ENCODE peak calls at places on chromosomes 2 and 18, in four cellular contexts. R is transverse colon, L is neural progenitor cell, O is astrocyte. M is an unnamed sample.
A peak's percentile ranks its signal among the peaks of the same experiment; 100 is the strongest.

GRCh38 chr2:235901243-235901642 is 266.9 kb downstream of the GBX2 start:
- DNase-seq in L (no peak), O (no peak), R (no peak), M (no peak)

GRCh38 chr2:162100579-162100978 is 26.6 kb upstream of the DPP4 start:
- DNase-seq in L (no peak), R (no peak), O (no peak), M (no peak)

GRCh38 chr2:64283641-64284371 is 139.6 kb upstream of the PELI1 start:
- DNase-seq in L (no peak), R (peak; percentile 23), O (no peak), M (no peak)

GRCh38 chr2:38706846-38707345 is 41.0 kb downstream of the GALM start:
- DNase-seq in L (no peak), O (no peak), R (no peak), M (no peak)

GRCh38 chr2:157056200-157056676 is 201.3 kb upstream of the GALNT5 start:
- DNase-seq in R (no peak), O (peak; percentile 84), L (no peak), M (peak; percentile 68)

GRCh38 chr18:32339062-32339461 is 131.6 kb downstream of the GAREM1 start:
- DNase-seq in R (no peak), O (no peak), L (no peak), M (no peak)

GRCh38 chr2:38496927-38497669 is 105.6 kb downstream of the HNRNPLL start:
- DNase-seq in L (no peak), R (no peak), O (no peak), M (no peak)

GRCh38 chr2:160390544-160391258 is 102.9 kb downstream of the RBMS1 start:
- DNase-seq in L (no peak), O (peak; percentile 91), R (no peak), M (peak; percentile 82)

DNA sequence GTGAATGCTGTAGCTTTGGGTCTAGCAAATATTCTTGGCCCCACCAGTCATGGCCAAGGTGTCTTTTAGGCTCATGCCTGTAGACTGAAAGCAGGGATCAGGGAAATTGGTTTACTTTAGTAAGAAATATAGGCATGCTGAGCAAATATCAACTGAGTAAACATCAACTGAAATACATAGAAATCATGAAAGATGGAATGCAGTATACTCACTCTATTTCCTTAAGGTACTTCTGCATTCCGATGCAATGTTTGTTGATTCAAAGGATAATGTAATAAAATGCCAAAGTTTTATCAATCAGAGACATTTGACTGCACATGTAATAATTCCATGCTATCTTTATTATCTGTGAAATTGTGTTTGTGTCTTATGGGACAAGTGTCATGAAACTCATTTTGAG is 19.6 kb upstream of the IL1R1 start:
- DNase-seq in L (no peak), R (no peak), O (no peak), M (no peak)
- H3K27ac ChIP-seq in L (no peak overlapping the region), R (peak overlapping the region; percentile 59), O (peak overlapping the region; percentile 94), M (no peak overlapping the region)

GRCh38 chr2:18262601-18263000 is 297.9 kb downstream of the RDH14 start:
- DNase-seq in L (no peak), O (peak; percentile 44), R (no peak), M (no peak)

GRCh38 chr2:18265614-18266013 is 294.8 kb downstream of the RDH14 start:
- DNase-seq in O (no peak), R (no peak), L (no peak), M (no peak)

GRCh38 chr2:18268400-18268799 is 292.1 kb downstream of the RDH14 start:
- DNase-seq in L (no peak), O (no peak), R (no peak), M (peak; percentile 23)

GRCh38 chr2:18267501-18267900 is 293.0 kb downstream of the RDH14 start:
- DNase-seq in L (no peak), R (no peak), O (no peak), M (no peak)

GRCh38 chr2:18266188-18266587 is 294.3 kb downstream of the RDH14 start:
- DNase-seq in R (no peak), O (no peak), L (no peak), M (no peak)
- TF ChIP-seq CTCF in R (no peak), O (no peak), L (peak; percentile 40), M (peak; percentile 18)

GRCh38 chr18:44682181-44682870 is 1.6 kb downstream of the SETBP1 start:
- DNase-seq in R (peak; percentile 62), L (peak; percentile 61), O (no peak), M (peak; percentile 60)

GRCh38 chr18:44682871-44683221 is 2.2 kb downstream of the SETBP1 start:
- DNase-seq in O (no peak), L (peak; percentile 62), R (peak; percentile 33), M (peak; percentile 50)

GRCh38 chr18:44685296-44685695 is 4.6 kb downstream of the SETBP1 start:
- DNase-seq in R (no peak), L (no peak), O (no peak), M (no peak)

GRCh38 chr18:44681611-44682010 is 923 bp downstream of the SETBP1 start:
- DNase-seq in L (no peak), O (no peak), R (no peak), M (no peak)

GRCh38 chr18:44683566-44683965 is 2.9 kb downstream of the SETBP1 start:
- DNase-seq in R (no peak), O (no peak), L (no peak), M (no peak)
- H3K27ac ChIP-seq in R (peak overlapping the region; percentile 99), O (no peak overlapping the region), L (no peak overlapping the region), M (peak overlapping the region; percentile 56)

DNA sequence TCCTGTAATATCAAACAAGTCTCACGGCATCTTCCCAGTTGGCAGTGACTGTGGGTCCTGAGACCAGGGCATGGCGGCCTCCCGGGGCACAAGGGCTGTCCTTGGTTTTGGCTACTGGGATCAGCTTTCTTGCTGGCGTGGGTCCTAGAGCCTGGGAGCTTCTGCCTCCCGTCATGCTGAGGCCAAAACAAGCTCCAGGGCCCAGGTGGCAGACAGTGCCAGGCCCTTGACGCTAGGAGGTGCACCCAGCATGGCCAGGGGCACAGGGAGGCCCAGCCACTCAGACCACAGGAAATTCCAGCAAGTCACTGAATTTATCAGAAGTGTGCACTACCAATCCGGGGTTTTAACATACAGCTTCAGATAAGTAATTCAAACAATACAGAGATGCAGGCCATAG is 184.7 kb downstream of the EIPR1 start:
- DNase-seq in O (no peak), L (no peak), R (no peak), M (no peak)
- TF ChIP-seq CTCF in O (no peak), L (no peak), R (no peak), M (no peak)

GRCh38 chr2:226159875-226160479 is 639.6 kb downstream of the IRS1 start:
- DNase-seq in R (no peak), O (no peak), L (peak; percentile 62), M (no peak)
- H3K27ac ChIP-seq in R (no peak overlapping the region), O (no peak overlapping the region), L (peak overlapping the region; percentile 84), M (no peak overlapping the region)

DNA sequence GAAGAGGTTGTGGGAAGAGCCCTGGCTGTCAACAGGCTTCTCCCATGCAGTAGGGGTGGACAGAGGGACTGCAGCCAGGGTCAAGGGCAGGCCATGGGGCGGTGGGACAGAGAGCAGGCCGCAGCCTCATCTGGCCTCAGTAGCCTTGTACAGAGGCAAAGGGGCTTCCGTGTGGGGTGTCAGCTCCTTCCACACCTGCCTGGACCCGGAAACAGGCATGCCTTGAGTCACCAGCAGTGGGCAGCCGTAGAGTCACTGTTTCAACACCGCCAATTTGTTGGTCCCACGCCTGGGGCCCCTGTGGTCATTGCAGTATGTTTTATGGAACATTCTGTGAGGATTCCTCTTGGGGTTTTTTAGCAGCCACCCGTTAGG is 173.0 kb downstream of the SMAD7 start:
- DNase-seq in O (no peak), R (no peak), L (no peak), M (no peak)
- TF ChIP-seq CTCF in O (no peak), R (no peak), L (no peak), M (no peak)

DNA sequence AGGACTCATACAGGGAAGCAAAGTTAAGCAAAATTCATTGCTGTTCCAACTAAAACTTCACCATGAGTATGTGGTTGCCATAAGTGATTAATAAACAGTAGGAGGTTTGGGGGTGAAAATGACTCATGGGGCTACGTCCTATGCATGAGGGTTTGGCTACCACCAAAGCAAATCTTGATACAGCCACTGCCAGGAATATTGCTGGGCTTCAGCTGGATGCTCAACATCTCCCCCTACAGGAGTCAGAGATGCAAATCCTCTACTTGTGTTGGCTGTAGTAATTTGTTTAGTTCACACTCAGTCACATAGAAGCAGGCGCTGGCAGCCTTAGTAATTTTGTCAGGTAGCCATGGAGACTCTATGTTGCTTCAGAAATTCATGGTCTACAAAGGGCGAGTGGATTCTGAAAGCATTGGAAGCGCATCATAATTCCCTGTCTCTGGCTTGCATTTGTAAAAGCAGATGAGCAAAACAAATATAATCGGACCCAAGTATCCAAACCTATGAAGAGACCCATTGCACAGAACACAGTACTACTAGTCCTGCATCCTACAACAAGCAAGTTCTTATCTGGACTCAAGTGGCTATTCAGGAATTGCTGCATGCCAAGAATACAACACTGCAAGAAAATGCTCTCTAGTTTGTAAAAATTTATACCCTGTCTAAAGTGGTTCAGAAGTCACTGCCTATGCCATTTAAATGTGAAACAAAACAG is 76.0 kb downstream of the CD28 start:
- DNase-seq in L (peak; percentile 75), O (peak; percentile 98), R (peak; percentile 37), M (peak; percentile 94)
- H3K27ac ChIP-seq in L (no peak overlapping the region), O (peak overlapping the region; percentile 79), R (no peak overlapping the region), M (peak overlapping the region; percentile 83)

GRCh38 chr2:218873359-218874194 is 7.1 kb upstream of the WNT10A start:
- DNase-seq in L (peak; percentile 64), O (no peak), R (no peak), M (no peak)

GRCh38 chr2:218870984-218871344 is 9.7 kb upstream of the WNT10A start:
- DNase-seq in L (no peak), O (no peak), R (peak; percentile 27), M (no peak)

GRCh38 chr2:218875692-218876246 is 4.9 kb upstream of the WNT10A start:
- DNase-seq in R (no peak), O (no peak), L (no peak), M (no peak)

GRCh38 chr2:218871345-218872302 is 9.0 kb upstream of the WNT10A start:
- DNase-seq in R (no peak), O (no peak), L (no peak), M (no peak)

DNA sequence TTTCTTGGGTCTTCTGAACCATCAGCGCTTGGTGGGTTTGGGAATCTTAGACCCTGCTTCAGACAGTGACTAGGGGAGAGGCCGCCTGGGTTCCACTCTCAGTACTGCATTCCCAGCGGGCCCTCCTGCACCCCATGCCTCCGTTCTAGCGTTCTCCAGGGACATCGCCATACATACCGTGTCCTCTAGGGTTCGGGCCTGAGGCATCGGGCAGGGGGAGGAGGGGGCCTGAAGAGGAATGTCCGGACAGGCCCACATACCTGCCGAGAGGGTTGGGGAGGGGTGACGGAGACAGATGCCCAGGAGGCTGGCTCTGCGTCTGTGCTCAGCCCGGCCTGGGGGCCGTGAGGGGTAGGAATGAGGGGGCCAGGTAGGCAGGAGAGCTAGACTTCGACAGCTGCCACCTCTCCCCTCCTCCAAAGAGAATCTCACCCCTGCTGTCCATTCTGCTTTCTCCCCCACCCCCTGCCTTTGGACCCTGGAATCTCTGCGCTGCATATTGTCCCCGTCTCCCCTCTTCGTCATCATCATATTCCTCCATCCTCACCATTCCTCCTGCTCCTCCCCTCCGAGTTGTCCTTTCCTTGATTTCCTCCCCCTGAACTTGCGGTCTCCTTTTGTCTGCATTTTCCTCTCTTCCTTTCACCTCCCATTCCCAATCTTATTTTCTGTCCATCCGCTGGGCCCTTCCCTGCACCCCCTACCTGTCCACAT is 7.8 kb upstream of the WNT10A start:
- DNase-seq in O (no peak), L (peak; percentile 42), R (no peak), M (no peak)
- TF ChIP-seq CTCF in O (no peak), L (no peak), R (no peak), M (no peak)